ENCODE peak calls at places on chromosomes 11 and 22, in eight cellular contexts. L is progenitor cell of endocrine pancreas; S is fibroblast of pulmonary artery; R is fibroblast of mammary gland; Y is activated CD4-positive, alpha-beta T cell treated with anti-CD3 and anti-CD28 coated beads for 24 hours; K is choroid plexus epithelial cell; I is ELR; W is lower lobe of right lung. G is an unnamed sample.

GRCh38 chr11:108871152-108871551 is 206.3 kb downstream of the DDX10 start:
- DNase-seq in Y (no peak), K (peak), I (peak), R (peak), S (peak), W (no peak), L (no peak), G (no peak)

GRCh38 chr11:69076129-69076791 is 27.5 kb downstream of the TPCN2 start:
- DNase-seq in I (peak), W (no peak), S (peak), K (peak), L (no peak), Y (no peak), R (peak), G (no peak)

GRCh38 chr22:49760630-49761571 is 66.8 kb downstream of the BRD1 start:
- DNase-seq in S (no peak), L (peak), W (no peak), I (no peak), R (no peak), Y (no peak), K (no peak), G (no peak)

GRCh38 chr11:63782749-63783148 is 14.2 kb upstream of the ZFTA start:
- DNase-seq in R (no peak), K (no peak), W (no peak), I (no peak), S (no peak), Y (no peak), L (no peak), G (no peak)

GRCh38 chr11:40987895-40988435 is 471.5 kb downstream of the LRRC4C start:
- DNase-seq in W (no peak), R (no peak), I (no peak), Y (no peak), S (no peak), K (no peak), L (no peak), G (no peak)

GRCh38 chr11:119671048-119671447 is 58.0 kb downstream of the NECTIN1 start:
- DNase-seq in W (no peak), R (peak), Y (no peak), S (peak), K (peak), L (no peak), I (no peak), G (peak)

GRCh38 chr22:38230108-38230825 is 28.5 kb downstream of the MAFF start:
- DNase-seq in R (peak), I (no peak), L (no peak), S (peak), Y (no peak), K (peak), W (peak), G (peak)

GRCh38 chr11:115695677-115696451 is 191.6 kb upstream of the CADM1 start:
- DNase-seq in L (no peak), W (no peak), I (no peak), K (no peak), R (no peak), S (no peak), Y (no peak), G (no peak)

GRCh38 chr11:17672469-17672868 is 46.9 kb upstream of the MYOD1 start:
- DNase-seq in Y (no peak), S (no peak), I (no peak), R (no peak), W (no peak), L (no peak), K (no peak), G (no peak)

GRCh38 chr11:105226062-105226461 is 86.5 kb upstream of the CARD18 start:
- DNase-seq in I (no peak), L (no peak), W (no peak), K (no peak), R (no peak), S (no peak), Y (no peak), G (no peak)

GRCh38 chr11:100576044-100577021 is 110.8 kb upstream of the ARHGAP42 start:
- DNase-seq in R (peak), W (no peak), L (no peak), Y (no peak), K (peak), S (peak), I (peak), G (no peak)

GRCh38 chr11:102390667-102391449 is 43.8 kb downstream of the BIRC2 start:
- DNase-seq in W (peak), Y (peak), S (peak), R (peak), I (peak), K (peak), L (no peak), G (peak)

GRCh38 chr22:30187726-30188407 is 58.7 kb downstream of the LIF start:
- DNase-seq in L (no peak), Y (no peak), W (no peak), S (peak), I (no peak), K (peak), R (peak), G (no peak)

GRCh38 chr11:130580372-130580771 is 131.9 kb downstream of the ADAMTS15 start:
- DNase-seq in K (peak), R (peak), W (no peak), L (no peak), I (peak), S (peak), Y (no peak), G (no peak)

GRCh38 chr22:24107668-24108067 is 73.6 kb upstream of the SUSD2 start:
- DNase-seq in S (peak), Y (no peak), R (peak), K (peak), W (peak), I (peak), L (no peak), G (peak)

GRCh38 chr11:2885017-2885675 is 429 bp downstream of the CDKN1C start:
- DNase-seq in W (peak), Y (no peak), R (peak), L (no peak), I (peak), K (peak), S (peak), G (peak)

GRCh38 chr11:67545280-67545679 is 22.0 kb upstream of the CABP2 start:
- DNase-seq in K (no peak), L (no peak), W (no peak), S (no peak), I (no peak), R (no peak), Y (no peak), G (peak)

GRCh38 chr11:71418643-71419042 is 29.6 kb downstream of the DHCR7 start:
- DNase-seq in K (no peak), S (no peak), Y (no peak), L (no peak), I (no peak), W (no peak), R (no peak), G (no peak)

GRCh38 chr22:50318698-50319411 is 8.0 kb downstream of the DENND6B start:
- DNase-seq in K (no peak), I (no peak), Y (no peak), W (no peak), L (no peak), R (no peak), S (no peak), G (no peak)

GRCh38 chr11:126006068-126006467 is 56.6 kb downstream of the CDON start:
- DNase-seq in I (no peak), L (no peak), K (no peak), R (no peak), W (no peak), S (no peak), Y (no peak), G (no peak)

GRCh38 chr11:123601136-123601535 is 53.3 kb downstream of the SCN3B start:
- DNase-seq in Y (no peak), W (no peak), L (no peak), R (peak), I (peak), K (peak), S (peak), G (no peak)

GRCh38 chr22:45262931-45263789 is 21.6 kb upstream of the UPK3A start:
- DNase-seq in R (peak), I (peak), W (peak), K (no peak), Y (no peak), L (no peak), S (no peak), G (peak)

GRCh38 chr22:26461188-26461810 is 22.3 kb downstream of the HPS4 start:
- DNase-seq in Y (peak), L (peak), I (peak), W (peak), K (peak), R (peak), S (peak), G (peak)

GRCh38 chr11:8720376-8720775 is 37.8 kb downstream of the RPL27A start:
- DNase-seq in Y (no peak), W (no peak), K (no peak), S (no peak), I (no peak), L (no peak), R (no peak), G (no peak)

GRCh38 chr11:79663012-79663411 is 222.2 kb upstream of the TENM4 start:
- DNase-seq in L (no peak), R (no peak), Y (no peak), I (no peak), K (no peak), W (no peak), S (no peak), G (peak)

GRCh38 chr11:57426439-57426753 is 525 bp downstream of the SLC43A3 start:
- DNase-seq in R (no peak), W (no peak), S (no peak), I (no peak), K (no peak), Y (no peak), L (no peak), G (no peak)

GRCh38 chr11:28910926-28911325 is 802.7 kb downstream of the METTL15 start:
- DNase-seq in I (no peak), S (peak), W (no peak), K (peak), R (no peak), L (no peak), Y (no peak), G (no peak)

GRCh38 chr11:87114093-87114492 is 76.4 kb downstream of the TMEM135 start:
- DNase-seq in R (no peak), K (peak), I (no peak), Y (no peak), L (no peak), W (no peak), S (peak), G (no peak)

GRCh38 chr11:111373590-111373989 is 5.5 kb downstream of the POU2AF1 start:
- DNase-seq in R (no peak), Y (no peak), I (no peak), W (no peak), L (no peak), K (no peak), S (no peak), G (no peak)

GRCh38 chr22:46631113-46631512 is 10.9 kb downstream of the GRAMD4 start:
- DNase-seq in K (no peak), R (no peak), I (no peak), L (no peak), W (no peak), Y (no peak), S (no peak), G (no peak)

GRCh38 chr22:23306438-23306921 is 126.2 kb downstream of the BCR start:
- DNase-seq in K (peak), I (peak), R (peak), W (peak), L (no peak), S (peak), Y (no peak), G (peak)

GRCh38 chr11:19961225-19961624 is 199.1 kb downstream of the DBX1 start:
- DNase-seq in W (no peak), K (no peak), L (no peak), I (no peak), R (no peak), S (no peak), Y (no peak), G (no peak)

G was measured in Right ventricle myocardium superior.